ENCODE peak calls at places on chromosomes 13 and 19, in five cellular contexts. O is neural crest cell, G is body of pancreas, Z is upper lobe of left lung, E is tibial artery. H is an unnamed sample.

GRCh38 chr13:97226013-97226412 is 3.9 kb downstream of the MBNL2 start:
- DNase-seq in O (no peak), G (peak), Z (no peak), E (no peak), H (no peak)

GRCh38 chr19:54203151-54203611 is 2.5 kb downstream of the RPS9 start:
- DNase-seq in O (no peak), G (peak), Z (no peak), E (no peak), H (no peak)

GRCh38 chr13:25806304-25806974 is 245.4 kb downstream of the SHISA2 start:
- DNase-seq in O (no peak), G (no peak), Z (no peak), E (no peak), H (no peak)

GRCh38 chr19:58562126-58563033 is 4.0 kb upstream of the UBE2M start:
- DNase-seq in O (no peak), G (peak), Z (peak), E (no peak), H (no peak)

GRCh38 chr19:40523322-40524047 is 53.2 kb upstream of the SHKBP1 start:
- DNase-seq in O (peak), G (peak), Z (peak), E (peak), H (peak)

GRCh38 chr19:10655457-10656312 is 1.5 kb downstream of the ILF3 start:
- DNase-seq in O (no peak), G (peak), Z (no peak), E (no peak), H (peak)

GRCh38 chr13:24249586-24249985 is 59.8 kb upstream of the C1QTNF9 start:
- DNase-seq in O (no peak), G (no peak), Z (no peak), E (no peak), H (no peak)

GRCh38 chr19:2543463-2544442 is 67.8 kb downstream of the GADD45B start:
- DNase-seq in O (peak), G (peak), Z (peak), E (peak), H (peak)

GRCh38 chr19:46992699-46993535 is 26.7 kb upstream of the NPAS1 start:
- DNase-seq in O (no peak), G (peak), Z (no peak), E (no peak), H (no peak)

GRCh38 chr13:94210826-94211225 is 268.7 kb downstream of the DCT start:
- DNase-seq in O (no peak), G (no peak), Z (no peak), E (no peak), H (no peak)

GRCh38 chr19:12996542-12997094 is 1.3 kb downstream of the NFIX start:
- DNase-seq in O (no peak), G (peak), Z (peak), E (no peak), H (peak)
- TF ChIP-seq CTCF in O (no peak), G (no peak), Z (no peak), E (no peak), H (peak)

DNA sequence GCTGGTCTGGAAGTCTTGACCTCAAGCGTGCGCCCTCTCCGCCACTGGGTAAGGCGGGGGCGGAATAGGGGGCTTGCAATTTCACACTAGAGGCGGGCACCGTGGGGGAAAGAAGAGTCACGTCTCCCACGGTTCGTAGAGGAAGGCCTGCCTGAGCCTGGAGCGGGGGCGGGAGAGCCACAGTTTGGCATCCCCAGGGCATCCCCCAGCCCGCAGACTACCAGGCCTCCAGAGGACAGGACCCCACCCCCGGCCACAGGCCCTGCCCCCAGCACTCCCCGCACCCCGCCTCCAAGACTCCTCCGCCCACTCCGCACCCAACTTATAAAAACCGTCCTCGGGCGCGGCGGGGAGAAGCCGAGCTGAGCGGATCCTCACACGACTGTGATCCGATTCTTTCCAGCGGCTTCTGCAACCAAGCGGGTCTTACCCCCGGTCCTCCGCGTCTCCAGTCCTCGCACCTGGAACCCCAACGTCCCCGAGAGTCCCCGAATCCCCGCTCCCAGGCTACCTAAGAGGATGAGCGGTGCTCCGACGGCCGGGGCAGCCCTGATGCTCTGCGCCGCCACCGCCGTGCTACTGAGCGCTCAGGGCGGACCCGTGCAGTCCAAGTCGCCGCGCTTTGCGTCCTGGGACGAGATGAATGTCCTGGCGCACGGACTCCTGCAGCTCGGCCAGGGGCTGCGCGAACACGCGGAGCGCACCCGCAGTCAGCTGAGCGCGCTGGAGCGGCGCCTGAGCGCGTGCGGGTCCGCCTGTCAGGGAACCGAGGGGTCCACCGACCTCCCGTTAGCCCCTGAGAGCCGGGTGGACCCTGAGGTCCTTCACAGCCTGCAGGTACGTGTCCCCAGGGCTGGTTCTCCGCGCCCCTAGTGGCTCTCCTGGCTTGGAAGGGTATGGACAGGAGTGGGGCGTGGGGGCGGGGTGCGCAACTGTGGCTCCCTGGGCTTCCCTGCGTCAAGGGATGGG is at the start of gene ANGPTL4:
- DNase-seq in O (peak), G (peak), Z (peak), E (peak), H (peak)
- TF ChIP-seq CTCF in O (peak), G (peak), Z (no peak), E (peak), H (peak)

GRCh38 chr13:47837104-47837880 is 163.8 kb downstream of the SUCLA2 start:
- DNase-seq in O (no peak), G (no peak), Z (no peak), E (no peak), H (no peak)

GRCh38 chr13:47829684-47830083 is 171.4 kb downstream of the SUCLA2 start:
- DNase-seq in O (no peak), G (no peak), Z (no peak), E (no peak), H (no peak)

GRCh38 chr13:47831265-47831664 is 169.8 kb downstream of the SUCLA2 start:
- DNase-seq in O (no peak), G (no peak), Z (no peak), E (no peak), H (no peak)

GRCh38 chr13:47835470-47836228 is 165.4 kb downstream of the SUCLA2 start:
- DNase-seq in O (no peak), G (no peak), Z (no peak), E (no peak), H (no peak)

DNA sequence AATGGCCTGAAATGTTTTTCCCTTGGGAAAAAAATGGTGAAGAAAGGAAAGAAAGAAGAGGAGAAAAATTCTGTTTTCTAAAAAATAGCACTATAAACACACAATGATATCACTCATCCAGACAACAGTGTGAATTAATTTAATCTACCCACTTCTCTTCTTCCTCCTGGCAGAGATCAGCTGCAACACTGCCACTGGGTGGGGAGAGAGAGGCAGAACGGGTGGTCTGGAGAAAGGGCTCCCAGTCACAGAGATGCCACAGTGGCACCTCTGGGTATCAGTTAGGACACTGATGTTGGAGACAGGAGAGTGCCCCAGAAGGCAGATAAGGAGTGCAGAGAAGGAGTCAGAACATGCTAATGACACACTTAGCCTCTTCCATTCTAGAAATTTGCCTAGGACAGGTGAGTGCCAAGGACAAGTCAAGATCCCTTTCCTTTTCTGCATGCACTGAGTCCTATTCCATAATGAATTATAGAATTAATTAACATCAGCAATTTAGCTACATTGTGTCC is 168.6 kb downstream of the SUCLA2 start:
- DNase-seq in O (no peak), G (no peak), Z (no peak), E (no peak), H (no peak)
- TF ChIP-seq CTCF in O (no peak), G (no peak), Z (no peak), E (no peak), H (no peak)

DNA sequence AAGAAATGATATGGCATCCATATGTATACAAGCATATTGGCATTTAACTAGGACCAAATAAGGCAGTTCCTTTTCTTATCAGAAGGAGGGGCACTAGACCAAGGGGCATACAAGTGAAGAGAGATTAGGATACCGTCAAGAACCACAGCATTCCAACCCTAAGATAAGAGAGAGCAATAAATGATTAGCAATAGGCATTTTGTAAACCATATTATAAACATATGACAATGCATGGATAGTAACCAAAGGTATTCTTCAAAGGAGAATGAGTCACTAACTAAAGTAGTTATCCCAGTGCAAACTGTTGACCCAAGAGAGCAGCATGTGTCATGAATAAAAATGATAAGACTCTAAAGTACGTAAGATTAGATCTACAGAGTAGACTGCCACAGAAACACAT is 500.9 kb upstream of the HTR2A start:
- DNase-seq in O (no peak), G (no peak), Z (no peak), E (no peak), H (peak)
- TF ChIP-seq CTCF in O (no peak), G (no peak), Z (no peak), E (no peak), H (peak)

GRCh38 chr13:99614465-99614885 is 113.2 kb downstream of the TM9SF2 start:
- DNase-seq in O (no peak), G (peak), Z (no peak), E (no peak), H (peak)
- TF ChIP-seq CTCF in O (peak), G (no peak), Z (no peak), E (no peak), H (peak)

GRCh38 chr13:69935043-69935442 is 172.6 kb upstream of the ATXN8OS start:
- DNase-seq in O (no peak), G (no peak), Z (no peak), E (no peak), H (no peak)
- TF ChIP-seq CTCF in O (peak), G (no peak), Z (no peak), E (no peak), H (peak)

GRCh38 chr19:18856385-18857126 is 24.8 kb downstream of the UPF1 start:
- DNase-seq in O (no peak), G (no peak), Z (peak), E (no peak), H (peak)
- TF ChIP-seq CTCF in O (peak), G (no peak), Z (no peak), E (no peak), H (peak)

GRCh38 chr13:45391926-45392325 is 26.2 kb downstream of the SLC25A30 start:
- DNase-seq in O (no peak), G (no peak), Z (no peak), E (no peak), H (no peak)

GRCh38 chr13:45392811-45393210 is 25.4 kb downstream of the SLC25A30 start:
- DNase-seq in O (no peak), G (no peak), Z (no peak), E (no peak), H (no peak)

GRCh38 chr13:45398862-45399261 is 19.3 kb downstream of the SLC25A30 start:
- DNase-seq in O (no peak), G (no peak), Z (no peak), E (no peak), H (no peak)

GRCh38 chr13:45396548-45397095 is 21.6 kb downstream of the SLC25A30 start:
- DNase-seq in O (no peak), G (no peak), Z (no peak), E (no peak), H (no peak)

DNA sequence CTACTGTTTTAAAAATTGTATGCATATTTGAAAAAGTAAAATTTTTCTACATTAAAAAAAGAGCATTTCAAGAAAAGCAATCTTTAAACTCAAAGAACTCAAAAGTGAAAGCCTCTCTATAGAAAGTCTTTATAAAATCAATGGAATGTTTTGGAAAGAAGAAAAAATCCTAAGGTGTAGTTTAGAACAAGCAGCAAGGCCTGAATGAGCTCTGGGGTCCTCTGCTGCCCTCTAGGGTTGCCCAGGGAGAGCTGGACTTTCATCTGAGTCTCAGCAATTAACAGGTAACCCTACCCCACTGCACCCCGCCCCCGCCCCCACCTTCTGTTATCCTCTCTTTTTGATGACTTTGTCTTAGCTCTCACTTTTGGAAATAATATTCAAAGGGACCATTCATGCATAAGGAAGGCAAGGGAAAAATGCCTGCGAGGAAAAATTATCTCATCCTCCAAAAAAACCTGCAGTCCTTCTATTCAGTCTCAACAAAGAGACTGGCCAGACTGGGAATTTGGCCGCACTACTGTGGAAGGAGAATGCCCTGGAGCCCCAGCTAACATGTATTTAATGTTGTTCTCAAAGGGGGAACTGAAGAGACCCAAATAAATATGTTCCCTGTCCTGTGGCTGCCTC is 24.1 kb downstream of the SLC25A30 start:
- DNase-seq in O (no peak), G (peak), Z (no peak), E (no peak), H (peak)
- TF ChIP-seq CTCF in O (peak), G (peak), Z (peak), E (peak), H (peak)

H was measured in HFFc6.